ENCODE peak calls at places on chromosomes 3 and 15, in four cellular contexts. One of them, this sample, is unnamed.

GRCh38 chr3:27165348-27165747 is 203.8 kb downstream of the NEK10 start:
- DNase-seq in HCT116: no peak
- DNase-seq in GM13976: no peak
- DNase-seq in left lung: no peak
- DNase-seq in this sample: no peak

GRCh38 chr15:77004189-77004588 is 9.3 kb downstream of the PSTPIP1 start:
- DNase-seq in HCT116: no peak
- DNase-seq in GM13976: no peak
- DNase-seq in left lung: peak; percentile 84
- DNase-seq in this sample: no peak

GRCh38 chr3:84108442-84108971 is 850.3 kb upstream of the CADM2 start:
- DNase-seq in HCT116: no peak
- DNase-seq in GM13976: no peak
- DNase-seq in left lung: no peak
- DNase-seq in this sample: no peak

GRCh38 chr15:72859757-72860145 is 76.2 kb upstream of the ADPGK start:
- DNase-seq in HCT116: no peak
- DNase-seq in GM13976: no peak
- DNase-seq in left lung: no peak
- DNase-seq in this sample: no peak

GRCh38 chr3:77917225-77917624 is 877.3 kb downstream of the ROBO2 start:
- DNase-seq in HCT116: no peak
- DNase-seq in GM13976: no peak
- DNase-seq in left lung: no peak
- DNase-seq in this sample: no peak

GRCh38 chr3:84965141-84965540 is 6.4 kb downstream of the CADM2 start:
- DNase-seq in HCT116: no peak
- DNase-seq in GM13976: no peak
- DNase-seq in left lung: no peak
- DNase-seq in this sample: peak; percentile 25

GRCh38 chr3:22113453-22113852 is 362.4 kb upstream of the ZNF385D start:
- DNase-seq in HCT116: no peak
- DNase-seq in GM13976: no peak
- DNase-seq in left lung: no peak
- DNase-seq in this sample: no peak

GRCh38 chr3:129992781-129993180 is 18.3 kb downstream of the TRH start:
- DNase-seq in HCT116: no peak
- DNase-seq in GM13976: no peak
- DNase-seq in left lung: no peak
- DNase-seq in this sample: no peak

GRCh38 chr3:16456784-16457415 is 56.6 kb downstream of the RFTN1 start:
- DNase-seq in HCT116: no peak
- DNase-seq in GM13976: no peak
- DNase-seq in left lung: peak; percentile 57
- DNase-seq in this sample: no peak

GRCh38 chr3:39107874-39108308 is 411 bp downstream of the TTC21A start:
- DNase-seq in HCT116: no peak
- DNase-seq in GM13976: no peak
- DNase-seq in left lung: no peak
- DNase-seq in this sample: no peak

GRCh38 chr3:29267231-29267630 is 13.6 kb upstream of the RBMS3 start:
- DNase-seq in HCT116: no peak
- DNase-seq in GM13976: no peak
- DNase-seq in left lung: no peak
- DNase-seq in this sample: no peak

GRCh38 chr15:90002428-90002844 is 1.3 kb downstream of the ZNF710 start:
- DNase-seq in HCT116: no peak
- DNase-seq in GM13976: peak; percentile 71
- DNase-seq in left lung: peak; percentile 58
- DNase-seq in this sample: peak; percentile 34

GRCh38 chr15:100186366-100186765 is 155.4 kb downstream of the ADAMTS17 start:
- DNase-seq in HCT116: no peak
- DNase-seq in GM13976: no peak
- DNase-seq in left lung: no peak
- DNase-seq in this sample: no peak

GRCh38 chr15:89201465-89202005 is 19.8 kb downstream of the RLBP1 start:
- DNase-seq in HCT116: no peak
- DNase-seq in GM13976: no peak
- DNase-seq in left lung: no peak
- DNase-seq in this sample: no peak

GRCh38 chr3:169241928-169242751 is 421.4 kb downstream of the MECOM start:
- DNase-seq in HCT116: no peak
- DNase-seq in GM13976: no peak
- DNase-seq in left lung: peak; percentile 43
- DNase-seq in this sample: peak; percentile 14

GRCh38 chr3:98692787-98693473 is 70.2 kb upstream of the ST3GAL6 start:
- DNase-seq in HCT116: no peak
- DNase-seq in GM13976: no peak
- DNase-seq in left lung: no peak
- DNase-seq in this sample: no peak

GRCh38 chr15:70252056-70252935 is 154.6 kb upstream of the TLE3 start:
- DNase-seq in HCT116: no peak
- DNase-seq in GM13976: peak; percentile 20
- DNase-seq in left lung: peak; percentile 29
- DNase-seq in this sample: no peak

GRCh38 chr3:182713743-182714517 is 79.4 kb upstream of the ATP11B start:
- DNase-seq in HCT116: peak; percentile 60
- DNase-seq in GM13976: peak; percentile 58
- DNase-seq in left lung: no peak
- DNase-seq in this sample: no peak

GRCh38 chr15:93019091-93019490 is 69.9 kb downstream of the RGMA start:
- DNase-seq in HCT116: no peak
- DNase-seq in GM13976: no peak
- DNase-seq in left lung: no peak
- DNase-seq in this sample: no peak

GRCh38 chr15:93019971-93020370 is 69.0 kb downstream of the RGMA start:
- DNase-seq in HCT116: no peak
- DNase-seq in GM13976: no peak
- DNase-seq in left lung: no peak
- DNase-seq in this sample: no peak

GRCh38 chr15:93017521-93017920 is 71.5 kb downstream of the RGMA start:
- DNase-seq in HCT116: no peak
- DNase-seq in GM13976: no peak
- DNase-seq in left lung: no peak
- DNase-seq in this sample: no peak

GRCh38 chr15:93020976-93021772 is 67.8 kb downstream of the RGMA start:
- DNase-seq in HCT116: no peak
- DNase-seq in GM13976: no peak
- DNase-seq in left lung: no peak
- DNase-seq in this sample: no peak

DNA sequence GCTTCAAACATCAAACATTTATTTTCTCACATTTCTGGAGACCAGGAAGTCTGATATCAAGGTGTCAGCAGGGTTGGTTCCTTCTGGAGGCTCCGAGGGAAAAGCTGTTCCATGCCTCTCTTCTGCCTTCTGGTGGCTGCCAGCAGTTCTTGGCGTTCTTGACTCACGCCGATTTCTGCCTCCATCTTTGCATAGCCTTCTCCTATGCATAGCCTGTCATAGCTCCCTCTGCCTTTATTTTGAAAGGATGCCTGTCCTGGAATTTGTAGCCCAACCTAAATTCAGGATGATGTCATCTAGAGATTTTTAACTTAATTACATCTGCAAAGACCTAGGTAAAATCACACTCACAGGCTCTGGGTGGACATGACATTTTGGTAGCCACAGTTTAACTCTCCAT is 70.4 kb downstream of the RGMA start:
- DNase-seq in HCT116: no peak
- DNase-seq in GM13976: no peak
- DNase-seq in left lung: no peak
- DNase-seq in this sample: no peak
- TF ChIP-seq CTCF in HCT116: peak; percentile 35
- TF ChIP-seq CTCF in GM13976: no peak
- TF ChIP-seq CTCF in left lung: no peak
- TF ChIP-seq CTCF in this sample: peak; percentile 24

GRCh38 chr15:45393851-45394250 is 15.5 kb upstream of the GATM start:
- DNase-seq in HCT116: no peak
- DNase-seq in GM13976: no peak
- DNase-seq in left lung: no peak
- DNase-seq in this sample: no peak
- TF ChIP-seq CTCF in HCT116: no peak
- TF ChIP-seq CTCF in GM13976: no peak
- TF ChIP-seq CTCF in left lung: no peak
- TF ChIP-seq CTCF in this sample: peak; percentile 19

DNA sequence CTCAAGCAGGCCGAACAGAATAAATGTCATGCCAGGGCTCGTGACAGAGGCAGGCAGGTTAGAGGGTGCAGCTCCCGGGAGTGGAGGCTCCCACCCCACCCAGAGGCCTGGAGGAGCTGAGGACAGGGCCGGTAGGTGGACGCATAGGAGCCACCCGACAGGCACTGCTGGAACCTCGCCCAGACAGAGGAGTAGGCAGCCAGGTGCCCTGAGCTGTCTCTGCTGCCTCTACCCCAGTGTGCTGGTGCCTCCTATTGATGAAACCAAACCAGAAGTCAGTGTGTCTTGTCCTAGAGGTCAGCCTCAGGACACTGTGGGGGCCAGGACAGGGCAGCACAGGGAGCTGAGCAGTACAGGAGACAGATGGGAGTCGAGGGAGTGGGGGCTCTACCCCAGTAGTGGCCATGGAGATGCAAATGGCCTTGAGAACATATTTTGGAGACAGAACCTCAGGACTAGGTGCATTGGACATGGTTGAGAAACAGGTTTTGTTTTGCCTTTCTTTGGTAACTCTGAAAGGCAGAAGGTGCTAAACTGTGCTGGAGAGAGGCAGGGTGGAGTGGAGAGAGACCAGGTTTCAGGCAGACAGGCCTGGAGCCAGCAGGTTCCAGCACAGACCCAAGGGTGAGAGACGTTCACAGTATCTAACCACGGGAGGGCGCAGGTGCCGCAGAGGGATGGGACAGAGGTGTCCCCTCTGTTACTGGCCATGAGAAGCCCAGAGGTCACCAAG is 15.4 kb upstream of the KLF15 start:
- DNase-seq in HCT116: no peak
- DNase-seq in GM13976: no peak
- DNase-seq in left lung: peak; percentile 33
- DNase-seq in this sample: no peak
- TF ChIP-seq CTCF in HCT116: no peak
- TF ChIP-seq CTCF in GM13976: no peak
- TF ChIP-seq CTCF in left lung: no peak
- TF ChIP-seq CTCF in this sample: no peak

GRCh38 chr3:47436180-47436579 is 39.6 kb downstream of the SCAP start:
- DNase-seq in HCT116: no peak
- DNase-seq in GM13976: no peak
- DNase-seq in left lung: no peak
- DNase-seq in this sample: no peak

GRCh38 chr3:47444103-47444502 is 31.6 kb downstream of the SCAP start:
- DNase-seq in HCT116: no peak
- DNase-seq in GM13976: no peak
- DNase-seq in left lung: no peak
- DNase-seq in this sample: no peak

GRCh38 chr3:47441796-47442551 is 33.8 kb downstream of the SCAP start:
- DNase-seq in HCT116: no peak
- DNase-seq in GM13976: no peak
- DNase-seq in left lung: no peak
- DNase-seq in this sample: no peak

GRCh38 chr3:47443611-47443995 is 32.1 kb downstream of the SCAP start:
- DNase-seq in HCT116: no peak
- DNase-seq in GM13976: no peak
- DNase-seq in left lung: no peak
- DNase-seq in this sample: no peak

GRCh38 chr3:47440131-47440530 is 35.6 kb downstream of the SCAP start:
- DNase-seq in HCT116: no peak
- DNase-seq in GM13976: no peak
- DNase-seq in left lung: no peak
- DNase-seq in this sample: no peak
- TF ChIP-seq CTCF in HCT116: peak; percentile 39
- TF ChIP-seq CTCF in GM13976: no peak
- TF ChIP-seq CTCF in left lung: no peak
- TF ChIP-seq CTCF in this sample: peak; percentile 28

DNA sequence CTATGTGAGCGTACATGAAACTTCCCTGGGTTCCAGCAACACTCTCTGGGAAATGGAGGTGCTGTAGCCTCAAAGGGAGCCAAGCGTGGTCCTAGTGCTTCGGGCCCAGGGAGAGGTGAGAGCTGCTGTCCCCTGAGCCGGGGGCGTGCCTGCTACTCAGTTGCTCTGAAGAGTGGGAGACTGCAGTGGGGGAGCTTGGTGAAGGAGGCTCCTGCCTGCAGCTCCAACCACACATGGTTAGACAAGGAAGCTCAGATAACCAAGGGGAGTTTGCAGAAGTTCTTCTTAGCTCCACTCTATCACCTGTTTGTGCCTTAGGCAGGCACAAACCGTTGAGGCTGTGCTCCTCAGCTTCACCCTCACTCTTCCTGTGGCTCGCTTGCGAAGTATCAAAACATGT is 53.6 kb upstream of the TRPM1 start:
- DNase-seq in HCT116: no peak
- DNase-seq in GM13976: no peak
- DNase-seq in left lung: no peak
- DNase-seq in this sample: no peak
- TF ChIP-seq CTCF in HCT116: no peak
- TF ChIP-seq CTCF in GM13976: no peak
- TF ChIP-seq CTCF in left lung: no peak
- TF ChIP-seq CTCF in this sample: no peak

DNA sequence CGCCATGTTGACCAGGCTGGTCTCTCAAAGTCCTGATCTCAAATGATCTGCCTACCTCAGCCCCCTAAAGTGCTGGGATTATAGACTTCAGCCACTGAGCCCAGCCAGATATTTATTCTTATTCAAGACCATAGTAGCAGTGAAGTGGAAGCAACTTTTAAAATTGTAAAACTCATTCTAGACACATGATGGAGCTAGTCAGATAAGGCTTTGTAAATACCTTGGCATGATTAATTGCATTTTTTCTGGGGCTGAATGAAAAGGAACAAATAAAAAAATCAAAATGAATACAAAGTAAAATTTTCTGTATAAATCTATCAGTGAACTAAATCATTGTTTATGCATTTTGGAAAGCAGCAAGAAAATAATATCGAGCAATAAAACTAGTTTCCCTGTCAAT is 4.1 kb upstream of the MYO1E start:
- DNase-seq in HCT116: no peak
- DNase-seq in GM13976: no peak
- DNase-seq in left lung: no peak
- DNase-seq in this sample: no peak
- TF ChIP-seq CTCF in HCT116: no peak
- TF ChIP-seq CTCF in GM13976: peak; percentile 8
- TF ChIP-seq CTCF in left lung: no peak
- TF ChIP-seq CTCF in this sample: no peak

DNA sequence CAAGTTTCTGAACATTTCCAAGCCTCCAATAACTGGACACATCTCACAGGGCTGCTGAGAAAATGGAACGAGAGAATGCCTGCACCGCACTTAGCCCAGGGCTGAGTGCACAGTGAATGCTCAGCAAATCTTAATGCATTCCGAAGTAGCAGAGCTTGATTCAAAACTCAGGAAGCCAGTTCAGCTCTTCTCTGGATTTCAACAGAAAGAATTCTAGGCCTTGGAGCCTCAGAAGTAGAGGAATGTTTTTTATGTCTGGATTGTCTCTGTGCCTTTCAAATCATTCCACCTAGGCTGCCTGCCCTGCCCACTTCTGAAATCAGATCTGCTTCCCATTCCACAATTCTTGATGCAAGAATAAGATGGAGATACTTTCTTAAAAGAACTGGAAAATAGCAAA is 9.6 kb upstream of the FOXP1 start:
- DNase-seq in HCT116: no peak
- DNase-seq in GM13976: no peak
- DNase-seq in left lung: no peak
- DNase-seq in this sample: no peak
- TF ChIP-seq CTCF in HCT116: no peak
- TF ChIP-seq CTCF in GM13976: no peak
- TF ChIP-seq CTCF in left lung: no peak
- TF ChIP-seq CTCF in this sample: no peak